ENCODE peak calls at places on chromosome 4, in six cellular contexts. One of them, this sample, is unnamed.

GRCh38 chr4:17081157-17081556 is 182.7 kb upstream of the LDB2 start:
- DNase-seq in CD4-positive, CD25-positive, alpha-beta regulatory T cell: no peak
- DNase-seq in T follicular helper cell: no peak
- DNase-seq in amniotic stem cell: no peak
- DNase-seq in AG08395: no peak
- DNase-seq in HFF-Myc: no peak
- DNase-seq in this sample: no peak

GRCh38 chr4:7683126-7683703 is 248.5 kb upstream of the PSAPL1 start:
- DNase-seq in CD4-positive, CD25-positive, alpha-beta regulatory T cell: no peak
- DNase-seq in T follicular helper cell: no peak
- DNase-seq in amniotic stem cell: no peak
- DNase-seq in AG08395: no peak
- DNase-seq in HFF-Myc: no peak
- DNase-seq in this sample: no peak

GRCh38 chr4:1748465-1748995 is 27.2 kb downstream of the TACC3 start:
- DNase-seq in CD4-positive, CD25-positive, alpha-beta regulatory T cell: peak
- DNase-seq in T follicular helper cell: peak
- DNase-seq in amniotic stem cell: peak
- DNase-seq in AG08395: peak
- DNase-seq in HFF-Myc: peak
- DNase-seq in this sample: peak

GRCh38 chr4:156779774-156780173 is 191.8 kb downstream of the PDGFC start:
- DNase-seq in CD4-positive, CD25-positive, alpha-beta regulatory T cell: no peak
- DNase-seq in T follicular helper cell: no peak
- DNase-seq in amniotic stem cell: no peak
- DNase-seq in AG08395: peak
- DNase-seq in HFF-Myc: peak
- DNase-seq in this sample: no peak

GRCh38 chr4:98976716-98977115 is 18.8 kb upstream of the METAP1 start:
- DNase-seq in CD4-positive, CD25-positive, alpha-beta regulatory T cell: no peak
- DNase-seq in T follicular helper cell: no peak
- DNase-seq in amniotic stem cell: peak
- DNase-seq in AG08395: no peak
- DNase-seq in HFF-Myc: no peak
- DNase-seq in this sample: no peak

GRCh38 chr4:74453846-74454742 is 9.2 kb downstream of the AREG start:
- DNase-seq in CD4-positive, CD25-positive, alpha-beta regulatory T cell: no peak
- DNase-seq in T follicular helper cell: no peak
- DNase-seq in amniotic stem cell: no peak
- DNase-seq in AG08395: no peak
- DNase-seq in HFF-Myc: no peak
- DNase-seq in this sample: no peak

GRCh38 chr4:72302981-72303704 is 265.9 kb downstream of the ADAMTS3 start:
- DNase-seq in CD4-positive, CD25-positive, alpha-beta regulatory T cell: peak
- DNase-seq in T follicular helper cell: no peak
- DNase-seq in amniotic stem cell: peak
- DNase-seq in AG08395: peak
- DNase-seq in HFF-Myc: no peak
- DNase-seq in this sample: no peak

GRCh38 chr4:182369211-182369610 is 126.0 kb downstream of the TENM3 start:
- DNase-seq in CD4-positive, CD25-positive, alpha-beta regulatory T cell: no peak
- DNase-seq in T follicular helper cell: no peak
- DNase-seq in amniotic stem cell: no peak
- DNase-seq in AG08395: peak
- DNase-seq in HFF-Myc: no peak
- DNase-seq in this sample: no peak

GRCh38 chr4:108292229-108292628 is 123.5 kb upstream of the LEF1 start:
- DNase-seq in CD4-positive, CD25-positive, alpha-beta regulatory T cell: no peak
- DNase-seq in T follicular helper cell: no peak
- DNase-seq in amniotic stem cell: no peak
- DNase-seq in AG08395: no peak
- DNase-seq in HFF-Myc: no peak
- DNase-seq in this sample: no peak

GRCh38 chr4:11592276-11592675 is 163.6 kb upstream of the HS3ST1 start:
- DNase-seq in CD4-positive, CD25-positive, alpha-beta regulatory T cell: no peak
- DNase-seq in T follicular helper cell: no peak
- DNase-seq in amniotic stem cell: no peak
- DNase-seq in AG08395: no peak
- DNase-seq in HFF-Myc: no peak
- DNase-seq in this sample: no peak

GRCh38 chr4:102116121-102116520 is 229.2 kb downstream of the SLC39A8 start:
- DNase-seq in CD4-positive, CD25-positive, alpha-beta regulatory T cell: no peak
- DNase-seq in T follicular helper cell: no peak
- DNase-seq in amniotic stem cell: no peak
- DNase-seq in AG08395: no peak
- DNase-seq in HFF-Myc: no peak
- DNase-seq in this sample: no peak

GRCh38 chr4:15562623-15563022 is 92.5 kb downstream of the FBXL5 start:
- DNase-seq in CD4-positive, CD25-positive, alpha-beta regulatory T cell: no peak
- DNase-seq in T follicular helper cell: no peak
- DNase-seq in amniotic stem cell: no peak
- DNase-seq in AG08395: no peak
- DNase-seq in HFF-Myc: no peak
- DNase-seq in this sample: no peak

GRCh38 chr4:15303052-15303641 is 124.7 kb upstream of the C1QTNF7 start:
- DNase-seq in CD4-positive, CD25-positive, alpha-beta regulatory T cell: no peak
- DNase-seq in T follicular helper cell: no peak
- DNase-seq in amniotic stem cell: peak
- DNase-seq in AG08395: peak
- DNase-seq in HFF-Myc: peak
- DNase-seq in this sample: no peak

GRCh38 chr4:26896636-26897035 is 36.0 kb downstream of the STIM2 start:
- DNase-seq in CD4-positive, CD25-positive, alpha-beta regulatory T cell: no peak
- DNase-seq in T follicular helper cell: no peak
- DNase-seq in amniotic stem cell: no peak
- DNase-seq in AG08395: no peak
- DNase-seq in HFF-Myc: no peak
- DNase-seq in this sample: no peak

GRCh38 chr4:79528241-79528706 is 120.2 kb upstream of the GK2 start:
- DNase-seq in CD4-positive, CD25-positive, alpha-beta regulatory T cell: no peak
- DNase-seq in T follicular helper cell: no peak
- DNase-seq in amniotic stem cell: no peak
- DNase-seq in AG08395: no peak
- DNase-seq in HFF-Myc: no peak
- DNase-seq in this sample: no peak

GRCh38 chr4:825969-826330 is at the start of gene CPLX1:
- DNase-seq in CD4-positive, CD25-positive, alpha-beta regulatory T cell: peak
- DNase-seq in T follicular helper cell: no peak
- DNase-seq in amniotic stem cell: no peak
- DNase-seq in AG08395: no peak
- DNase-seq in HFF-Myc: no peak
- DNase-seq in this sample: no peak

GRCh38 chr4:73127839-73128448 is 58.4 kb upstream of the COX18 start:
- DNase-seq in CD4-positive, CD25-positive, alpha-beta regulatory T cell: no peak
- DNase-seq in T follicular helper cell: no peak
- DNase-seq in amniotic stem cell: no peak
- DNase-seq in AG08395: peak
- DNase-seq in HFF-Myc: no peak
- DNase-seq in this sample: no peak

GRCh38 chr4:82372502-82372873 is 1.3 kb downstream of the HNRNPD start:
- DNase-seq in CD4-positive, CD25-positive, alpha-beta regulatory T cell: peak
- DNase-seq in T follicular helper cell: peak
- DNase-seq in amniotic stem cell: no peak
- DNase-seq in AG08395: peak
- DNase-seq in HFF-Myc: no peak
- DNase-seq in this sample: peak

GRCh38 chr4:145734576-145735329 is 54.8 kb downstream of the C4orf51 start:
- DNase-seq in CD4-positive, CD25-positive, alpha-beta regulatory T cell: no peak
- DNase-seq in T follicular helper cell: no peak
- DNase-seq in amniotic stem cell: peak
- DNase-seq in AG08395: peak
- DNase-seq in HFF-Myc: peak
- DNase-seq in this sample: no peak

GRCh38 chr4:150149381-150149780 is 71.1 kb downstream of the DCLK2 start:
- DNase-seq in CD4-positive, CD25-positive, alpha-beta regulatory T cell: no peak
- DNase-seq in T follicular helper cell: no peak
- DNase-seq in amniotic stem cell: no peak
- DNase-seq in AG08395: peak
- DNase-seq in HFF-Myc: no peak
- DNase-seq in this sample: no peak

GRCh38 chr4:121062466-121062975 is 9.8 kb downstream of the NDNF start:
- DNase-seq in CD4-positive, CD25-positive, alpha-beta regulatory T cell: no peak
- DNase-seq in T follicular helper cell: no peak
- DNase-seq in amniotic stem cell: no peak
- DNase-seq in AG08395: no peak
- DNase-seq in HFF-Myc: no peak
- DNase-seq in this sample: no peak

This sample was measured in natural killer cell.